ENCODE peak calls at places on chromosomes 16 and 17, in eight cellular contexts. One of them, this sample, is unnamed.

GRCh38 chr16:17241264-17241835 is 229.4 kb downstream of the XYLT1 start:
- DNase-seq in stimulated activated CD8-positive, alpha-beta memory T cell treated with anti-CD3 and anti-CD28 coated beads, Interleukin-4, amount 100 ng/mL, for 24 hours: no peak
- DNase-seq in nucleus accumbens: no peak
- DNase-seq in breast epithelium: no peak
- DNase-seq in upper lobe of left lung: peak; percentile 33
- DNase-seq in cerebellar cortex: no peak
- DNase-seq in omental fat pad: no peak
- DNase-seq in stimulated activated CD4-positive, alpha-beta T cell treated with anti-CD3 and anti-CD28 coated beads, Interleukin-4, amount 100 ng/mL, for 1 hour: no peak
- DNase-seq in this sample: no peak

GRCh38 chr16:57579361-57579665 is 36.9 kb downstream of the ADGRG5 start:
- DNase-seq in stimulated activated CD8-positive, alpha-beta memory T cell treated with anti-CD3 and anti-CD28 coated beads, Interleukin-4, amount 100 ng/mL, for 24 hours: no peak
- DNase-seq in cerebellar cortex: no peak
- DNase-seq in upper lobe of left lung: no peak
- DNase-seq in omental fat pad: peak; percentile 9
- DNase-seq in nucleus accumbens: no peak
- DNase-seq in breast epithelium: no peak
- DNase-seq in stimulated activated CD4-positive, alpha-beta T cell treated with anti-CD3 and anti-CD28 coated beads, Interleukin-4, amount 100 ng/mL, for 1 hour: no peak
- DNase-seq in this sample: no peak

GRCh38 chr17:7997186-7997585 is 5.2 kb upstream of the GUCY2D start:
- DNase-seq in breast epithelium: peak; percentile 50
- DNase-seq in omental fat pad: no peak
- DNase-seq in stimulated activated CD4-positive, alpha-beta T cell treated with anti-CD3 and anti-CD28 coated beads, Interleukin-4, amount 100 ng/mL, for 1 hour: peak; percentile 33
- DNase-seq in nucleus accumbens: no peak
- DNase-seq in stimulated activated CD8-positive, alpha-beta memory T cell treated with anti-CD3 and anti-CD28 coated beads, Interleukin-4, amount 100 ng/mL, for 24 hours: no peak
- DNase-seq in cerebellar cortex: peak; percentile 47
- DNase-seq in upper lobe of left lung: no peak
- DNase-seq in this sample: peak; percentile 41

GRCh38 chr16:27315333-27316037 is 1.7 kb downstream of the IL4R start:
- DNase-seq in nucleus accumbens: no peak
- DNase-seq in stimulated activated CD8-positive, alpha-beta memory T cell treated with anti-CD3 and anti-CD28 coated beads, Interleukin-4, amount 100 ng/mL, for 24 hours: peak; percentile 27
- DNase-seq in cerebellar cortex: no peak
- DNase-seq in upper lobe of left lung: peak; percentile 58
- DNase-seq in stimulated activated CD4-positive, alpha-beta T cell treated with anti-CD3 and anti-CD28 coated beads, Interleukin-4, amount 100 ng/mL, for 1 hour: peak; percentile 53
- DNase-seq in omental fat pad: peak; percentile 71
- DNase-seq in breast epithelium: no peak
- DNase-seq in this sample: peak; percentile 50

GRCh38 chr16:55325458-55326109 is 1.6 kb downstream of the IRX6 start:
- DNase-seq in cerebellar cortex: no peak
- DNase-seq in stimulated activated CD8-positive, alpha-beta memory T cell treated with anti-CD3 and anti-CD28 coated beads, Interleukin-4, amount 100 ng/mL, for 24 hours: no peak
- DNase-seq in nucleus accumbens: no peak
- DNase-seq in omental fat pad: no peak
- DNase-seq in upper lobe of left lung: no peak
- DNase-seq in stimulated activated CD4-positive, alpha-beta T cell treated with anti-CD3 and anti-CD28 coated beads, Interleukin-4, amount 100 ng/mL, for 1 hour: no peak
- DNase-seq in breast epithelium: no peak
- DNase-seq in this sample: no peak

GRCh38 chr17:3636908-3637373 is 381 bp downstream of the CTNS start:
- DNase-seq in breast epithelium: no peak
- DNase-seq in stimulated activated CD4-positive, alpha-beta T cell treated with anti-CD3 and anti-CD28 coated beads, Interleukin-4, amount 100 ng/mL, for 1 hour: peak; percentile 13
- DNase-seq in cerebellar cortex: no peak
- DNase-seq in upper lobe of left lung: no peak
- DNase-seq in stimulated activated CD8-positive, alpha-beta memory T cell treated with anti-CD3 and anti-CD28 coated beads, Interleukin-4, amount 100 ng/mL, for 24 hours: no peak
- DNase-seq in omental fat pad: no peak
- DNase-seq in nucleus accumbens: no peak
- DNase-seq in this sample: no peak

GRCh38 chr17:21043296-21044232 is 753 bp upstream of the USP22 start:
- DNase-seq in stimulated activated CD4-positive, alpha-beta T cell treated with anti-CD3 and anti-CD28 coated beads, Interleukin-4, amount 100 ng/mL, for 1 hour: peak; percentile 97
- DNase-seq in omental fat pad: peak; percentile 81
- DNase-seq in cerebellar cortex: peak; percentile 99
- DNase-seq in stimulated activated CD8-positive, alpha-beta memory T cell treated with anti-CD3 and anti-CD28 coated beads, Interleukin-4, amount 100 ng/mL, for 24 hours: peak; percentile 98
- DNase-seq in breast epithelium: peak; percentile 97
- DNase-seq in nucleus accumbens: peak; percentile 98
- DNase-seq in upper lobe of left lung: peak; percentile 98
- DNase-seq in this sample: peak; percentile 99

GRCh38 chr16:28589069-28589468 is 7.8 kb downstream of the SULT1A2 start:
- DNase-seq in omental fat pad: no peak
- DNase-seq in cerebellar cortex: no peak
- DNase-seq in breast epithelium: no peak
- DNase-seq in nucleus accumbens: no peak
- DNase-seq in stimulated activated CD8-positive, alpha-beta memory T cell treated with anti-CD3 and anti-CD28 coated beads, Interleukin-4, amount 100 ng/mL, for 24 hours: no peak
- DNase-seq in upper lobe of left lung: no peak
- DNase-seq in stimulated activated CD4-positive, alpha-beta T cell treated with anti-CD3 and anti-CD28 coated beads, Interleukin-4, amount 100 ng/mL, for 1 hour: no peak
- DNase-seq in this sample: no peak

GRCh38 chr16:57834936-57835335 is 32.6 kb upstream of the KIFC3 start:
- DNase-seq in nucleus accumbens: peak; percentile 19
- DNase-seq in breast epithelium: no peak
- DNase-seq in omental fat pad: no peak
- DNase-seq in upper lobe of left lung: no peak
- DNase-seq in stimulated activated CD4-positive, alpha-beta T cell treated with anti-CD3 and anti-CD28 coated beads, Interleukin-4, amount 100 ng/mL, for 1 hour: no peak
- DNase-seq in stimulated activated CD8-positive, alpha-beta memory T cell treated with anti-CD3 and anti-CD28 coated beads, Interleukin-4, amount 100 ng/mL, for 24 hours: no peak
- DNase-seq in cerebellar cortex: no peak
- DNase-seq in this sample: peak; percentile 64

GRCh38 chr17:55219939-55220338 is 44.8 kb upstream of the HLF start:
- DNase-seq in stimulated activated CD8-positive, alpha-beta memory T cell treated with anti-CD3 and anti-CD28 coated beads, Interleukin-4, amount 100 ng/mL, for 24 hours: no peak
- DNase-seq in breast epithelium: no peak
- DNase-seq in upper lobe of left lung: no peak
- DNase-seq in cerebellar cortex: peak; percentile 60
- DNase-seq in stimulated activated CD4-positive, alpha-beta T cell treated with anti-CD3 and anti-CD28 coated beads, Interleukin-4, amount 100 ng/mL, for 1 hour: no peak
- DNase-seq in omental fat pad: no peak
- DNase-seq in nucleus accumbens: no peak
- DNase-seq in this sample: no peak

GRCh38 chr17:41972571-41973411 is 6.2 kb downstream of the CNP start:
- DNase-seq in upper lobe of left lung: peak; percentile 67
- DNase-seq in nucleus accumbens: no peak
- DNase-seq in omental fat pad: no peak
- DNase-seq in stimulated activated CD4-positive, alpha-beta T cell treated with anti-CD3 and anti-CD28 coated beads, Interleukin-4, amount 100 ng/mL, for 1 hour: no peak
- DNase-seq in cerebellar cortex: no peak
- DNase-seq in breast epithelium: peak; percentile 87
- DNase-seq in stimulated activated CD8-positive, alpha-beta memory T cell treated with anti-CD3 and anti-CD28 coated beads, Interleukin-4, amount 100 ng/mL, for 24 hours: no peak
- DNase-seq in this sample: peak; percentile 89